ENCODE peak calls at places on chromosomes 12 and 14, in ten cellular contexts. P is RCC 7860, Z is anterior cingulate cortex, Y is GM12865, X is body of pancreas, E is retina, V is GM19239, A is substantia nigra, B is C1 segment of cervical spinal cord, O is SW480. N is an unnamed sample.

GRCh38 chr12:115752913-115753726 is 524.4 kb downstream of the MED13L start:
- DNase-seq in P (peak), Z (peak), Y (peak), B (no peak), E (peak), V (peak), O (peak), A (peak), X (peak), N (peak)

GRCh38 chr14:36132826-36133225 is 43.7 kb downstream of the PTCSC3 start:
- DNase-seq in E (no peak), X (no peak), B (no peak), V (no peak), O (no peak), P (no peak), Y (no peak), Z (no peak), A (no peak), N (no peak)

GRCh38 chr14:91929700-91930099 is 17.8 kb downstream of the FBLN5 start:
- DNase-seq in P (no peak), O (no peak), E (no peak), V (no peak), A (no peak), Y (no peak), X (no peak), B (no peak), Z (no peak), N (no peak)

GRCh38 chr12:48979602-48980388 is 1.7 kb downstream of the WNT1 start:
- DNase-seq in V (no peak), E (peak), A (no peak), Z (no peak), P (no peak), X (peak), Y (peak), O (no peak), B (no peak), N (no peak)

GRCh38 chr14:30240002-30240401 is 312.4 kb upstream of the PRKD1 start:
- DNase-seq in O (no peak), Y (no peak), Z (no peak), V (no peak), B (no peak), E (peak), A (no peak), X (no peak), P (no peak), N (no peak)

GRCh38 chr14:103782376-103782775 is 65.0 kb downstream of the PPP1R13B start:
- DNase-seq in B (no peak), O (no peak), Z (no peak), E (no peak), Y (no peak), A (no peak), V (no peak), X (no peak), P (no peak), N (no peak)

GRCh38 chr12:57736743-57737466 is 1.6 kb downstream of the AGAP2 start:
- DNase-seq in P (no peak), A (no peak), Z (no peak), X (no peak), Y (no peak), B (no peak), E (peak), O (no peak), V (no peak), N (no peak)

GRCh38 chr14:104375551-104376201 is 203.9 kb upstream of the C14orf180 start:
- DNase-seq in Y (no peak), A (no peak), Z (no peak), E (no peak), B (no peak), P (no peak), O (no peak), X (no peak), V (no peak), N (no peak)

GRCh38 chr14:81303258-81303935 is 82.6 kb upstream of the GTF2A1 start:
- DNase-seq in Z (no peak), A (no peak), P (peak), X (peak), V (peak), E (no peak), Y (peak), B (no peak), O (peak), N (peak)

GRCh38 chr12:34295366-34296142 is 273.3 kb downstream of the ALG10 start:
- DNase-seq in E (no peak), B (no peak), P (no peak), V (no peak), X (peak), Y (no peak), A (no peak), O (no peak), Z (no peak), N (no peak)

GRCh38 chr12:64678835-64679234 is 68.5 kb downstream of the RASSF3 start:
- DNase-seq in O (no peak), B (no peak), P (no peak), X (no peak), V (no peak), E (no peak), A (no peak), Y (no peak), Z (no peak), N (no peak)

GRCh38 chr12:54394281-54394719 is 9.8 kb upstream of the ZNF385A start:
- DNase-seq in X (peak), O (peak), A (peak), Y (peak), E (peak), Z (no peak), V (no peak), P (peak), B (no peak), N (no peak)

GRCh38 chr12:52795694-52796428 is at the start of gene KRT3:
- DNase-seq in B (no peak), P (no peak), E (no peak), Z (no peak), A (no peak), V (no peak), O (no peak), Y (no peak), X (no peak), N (no peak)

GRCh38 chr12:60930146-60930545 is 1330.1 kb upstream of the USP15 start:
- DNase-seq in O (no peak), P (no peak), X (no peak), Z (no peak), E (no peak), B (no peak), V (no peak), A (no peak), Y (no peak), N (no peak)

GRCh38 chr14:102544745-102545460 is 35.3 kb upstream of the ANKRD9 start:
- DNase-seq in A (no peak), B (no peak), Y (peak), X (no peak), P (no peak), E (no peak), Z (no peak), O (no peak), V (no peak), N (no peak)

GRCh38 chr14:35927727-35928126 is 101.6 kb downstream of the BRMS1L start:
- DNase-seq in X (no peak), B (no peak), O (peak), A (no peak), Y (no peak), P (no peak), Z (no peak), E (no peak), V (no peak), N (no peak)

GRCh38 chr12:95721320-95721719 is 69.2 kb downstream of the NTN4 start:
- DNase-seq in E (no peak), Z (no peak), O (no peak), X (no peak), P (no peak), A (no peak), Y (peak), B (no peak), V (no peak), N (no peak)

GRCh38 chr14:96584199-96584906 is 82.2 kb downstream of the PAPOLA start:
- DNase-seq in X (peak), B (no peak), Y (peak), E (peak), O (peak), A (peak), V (peak), P (peak), Z (no peak), N (no peak)

GRCh38 chr12:68497702-68498101 is 113.0 kb upstream of the RAP1B start:
- DNase-seq in A (no peak), E (no peak), B (no peak), X (no peak), V (no peak), O (peak), Y (peak), P (peak), Z (no peak), N (no peak)